ENCODE peak calls at places on chromosomes 4 and X, in seven cellular contexts. K is right lobe of liver, S is heart left ventricle, M is HCT116, P is ovary, B is uterus, W is HepG2. U is an unnamed sample.

GRCh38 chr4:100590308-100590707 is 72.5 kb upstream of the EMCN start:
- DNase-seq in K (no peak), P (no peak), S (no peak), B (no peak), W (no peak), M (no peak), U (no peak)

GRCh38 chr4:159042097-159042605 is 60.7 kb upstream of the RAPGEF2 start:
- DNase-seq in P (no peak), W (no peak), S (peak; percentile 66), M (no peak), K (no peak), B (no peak), U (no peak)

GRCh38 chr4:54496412-54496811 is 161.3 kb upstream of the KIT start:
- DNase-seq in S (no peak), K (no peak), W (no peak), B (no peak), M (no peak), P (no peak), U (no peak)

GRCh38 chr4:86891785-86892638 is at the start of gene C4orf36:
- DNase-seq in W (no peak), B (peak; percentile 60), M (peak; percentile 66), P (peak; percentile 60), S (peak; percentile 59), K (peak; percentile 88), U (peak; percentile 77)

GRCh38 chr4:116362603-116363002 is 722.8 kb downstream of the TRAM1L1 start:
- DNase-seq in P (no peak), K (no peak), M (no peak), W (no peak), S (no peak), B (no peak), U (no peak)

GRCh38 chrX:45743081-45743533 is 542.4 kb upstream of the DIPK2B start:
- DNase-seq in W (peak; percentile 12), M (peak; percentile 76), K (no peak), B (no peak), P (no peak), S (no peak), U (no peak)

GRCh38 chr4:182090186-182090585 is 153.0 kb upstream of the TENM3 start:
- DNase-seq in W (no peak), K (no peak), P (no peak), M (no peak), S (no peak), B (no peak), U (no peak)

GRCh38 chr4:113943085-113943484 is 36.4 kb downstream of the ARSJ start:
- DNase-seq in K (no peak), P (no peak), W (no peak), S (no peak), B (no peak), M (no peak), U (no peak)

GRCh38 chr4:83108101-83108861 is 6.2 kb downstream of the PLAC8 start:
- DNase-seq in B (no peak), M (no peak), P (no peak), W (no peak), S (no peak), K (no peak), U (no peak)

GRCh38 chr4:83107636-83108035 is 6.9 kb downstream of the PLAC8 start:
- DNase-seq in M (no peak), P (no peak), S (no peak), B (no peak), K (no peak), W (no peak), U (no peak)

GRCh38 chr4:83110970-83111369 is 3.6 kb downstream of the PLAC8 start:
- DNase-seq in P (no peak), M (no peak), W (no peak), B (no peak), K (no peak), S (no peak), U (no peak)

GRCh38 chr4:83110222-83110945 is 4.1 kb downstream of the PLAC8 start:
- DNase-seq in W (peak; percentile 2), K (peak; percentile 93), P (peak; percentile 72), B (peak; percentile 78), M (peak; percentile 40), S (peak; percentile 80), U (peak; percentile 87)

DNA sequence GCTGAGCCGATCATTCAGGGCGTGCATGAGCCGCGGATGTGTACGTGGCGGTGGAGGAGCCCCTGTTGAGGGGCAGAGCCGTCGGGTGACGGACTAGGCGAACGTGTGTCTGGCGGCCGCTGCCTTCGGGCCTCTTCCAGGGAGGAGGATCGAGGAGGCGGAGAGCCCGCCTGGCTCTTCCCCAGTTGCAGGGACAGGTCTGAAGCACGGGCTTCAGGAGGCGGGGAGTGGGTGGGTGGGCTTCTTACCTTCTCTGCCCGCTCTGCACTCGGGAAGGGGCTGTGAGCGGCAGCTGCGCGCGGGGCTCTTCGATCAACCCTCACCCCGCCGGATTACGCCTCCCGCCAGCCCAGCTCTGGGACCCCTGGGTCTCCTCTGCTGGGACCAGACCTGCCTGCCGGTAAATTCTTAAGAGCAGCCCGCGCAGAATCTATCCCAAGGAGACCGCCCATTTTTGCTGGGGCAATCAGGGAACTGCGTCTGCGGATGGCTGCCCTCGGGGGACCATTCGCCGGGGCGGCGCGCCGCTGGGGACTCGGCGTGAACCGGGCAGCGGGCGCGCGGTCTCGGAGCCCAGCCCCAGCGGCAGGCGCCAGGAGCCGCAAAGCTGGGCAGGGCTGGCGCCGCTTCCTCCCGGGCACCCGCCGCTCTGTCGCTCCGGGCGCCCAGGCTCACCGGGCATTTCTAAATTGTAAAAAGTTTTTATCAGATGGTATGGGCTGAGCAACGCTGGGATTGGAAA is 4.9 kb downstream of the PLAC8 start:
- DNase-seq in W (no peak), K (peak; percentile 65), B (peak; percentile 18), P (peak; percentile 18), S (peak; percentile 40), M (no peak), U (peak; percentile 68)
- TF ChIP-seq POLR2A in W (no peak), K (no peak), B (no peak), P (no peak), S (no peak), M (no peak), U (no peak)

GRCh38 chr4:39569209-39569608 is 42.0 kb upstream of the UGDH start:
- DNase-seq in M (no peak), W (no peak), K (no peak), S (no peak), B (no peak), P (no peak), U (no peak)
- H3K4me3 ChIP-seq in M (no peak overlapping the region), W (no peak overlapping the region), K (no peak overlapping the region), S (no peak overlapping the region), B (no peak overlapping the region), P (no peak overlapping the region), U (no peak overlapping the region)

GRCh38 chrX:24693453-24694202 is at the start of gene POLA1:
- DNase-seq in P (peak; percentile 93), K (peak; percentile 93), B (peak; percentile 96), S (peak; percentile 95), W (peak; percentile 92), M (peak; percentile 91), U (peak; percentile 96)
- TF ChIP-seq POLR2A in P (no peak), K (peak; percentile 15), B (no peak), S (peak; percentile 23), W (peak; percentile 57), M (no peak), U (no peak)

GRCh38 chr4:40744218-40744617 is 5.5 kb upstream of the NSUN7 start:
- DNase-seq in P (no peak), S (no peak), K (no peak), M (no peak), W (no peak), B (no peak), U (no peak)
- H3K4me3 ChIP-seq in P (no peak overlapping the region), S (no peak overlapping the region), K (no peak overlapping the region), M (no peak overlapping the region), W (no peak overlapping the region), B (no peak overlapping the region), U (no peak overlapping the region)

GRCh38 chr4:73741140-73741749 is 876 bp downstream of the CXCL8 start:
- DNase-seq in B (no peak), P (no peak), S (no peak), M (no peak), W (no peak), K (no peak), U (no peak)

GRCh38 chr4:73740353-73740778 is at the start of gene CXCL8:
- DNase-seq in M (peak; percentile 76), P (peak; percentile 18), S (peak; percentile 61), W (peak; percentile 53), B (no peak), K (peak; percentile 78), U (peak; percentile 88)

GRCh38 chr4:73742776-73743175 is 2.4 kb downstream of the CXCL8 start:
- DNase-seq in M (no peak), P (no peak), B (no peak), S (no peak), K (no peak), W (no peak), U (no peak)

GRCh38 chr4:73743825-73744602 is 3.6 kb downstream of the CXCL8 start:
- DNase-seq in S (no peak), P (no peak), M (no peak), K (no peak), W (no peak), B (no peak), U (no peak)
- TF ChIP-seq POLR2A in S (no peak), P (no peak), M (no peak), K (no peak), W (no peak), B (no peak), U (no peak)

GRCh38 chr4:138404801-138405200 is 162.7 kb upstream of the SLC7A11 start:
- DNase-seq in S (no peak), P (no peak), M (no peak), B (no peak), K (no peak), W (no peak), U (no peak)

GRCh38 chr4:138406881-138407280 is 164.7 kb upstream of the SLC7A11 start:
- DNase-seq in M (no peak), B (peak; percentile 28), K (no peak), W (no peak), S (no peak), P (no peak), U (no peak)

GRCh38 chr4:138407329-138407728 is 165.2 kb upstream of the SLC7A11 start:
- DNase-seq in M (no peak), K (no peak), W (no peak), B (no peak), S (no peak), P (no peak), U (no peak)

GRCh38 chr4:138405934-138406567 is 163.9 kb upstream of the SLC7A11 start:
- DNase-seq in B (no peak), W (no peak), M (no peak), K (no peak), S (no peak), P (no peak), U (no peak)

DNA sequence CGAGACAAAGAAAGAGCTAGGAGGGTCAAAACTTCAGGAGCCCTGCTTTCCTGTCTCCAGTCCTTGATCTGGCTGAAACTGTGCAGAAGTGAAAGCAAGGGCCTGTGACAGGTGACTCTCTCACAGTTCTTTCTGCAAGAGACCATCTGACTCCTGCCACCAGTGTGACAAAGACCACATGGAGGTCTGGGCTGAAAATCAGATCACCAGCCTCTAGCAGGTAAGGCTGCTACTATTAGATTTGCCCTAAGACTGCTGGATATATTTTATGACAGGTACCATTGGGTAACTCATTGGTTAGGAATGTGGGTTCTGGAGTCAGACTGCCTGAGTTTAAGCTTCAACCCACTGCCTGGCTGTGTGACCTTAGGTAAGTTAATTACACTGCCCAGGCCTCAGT is 163.3 kb upstream of the SLC7A11 start:
- DNase-seq in M (no peak), S (no peak), B (no peak), K (no peak), W (no peak), P (no peak), U (no peak)
- H3K4me3 ChIP-seq in M (no peak overlapping the region), S (no peak overlapping the region), B (no peak overlapping the region), K (no peak overlapping the region), W (no peak overlapping the region), P (no peak overlapping the region), U (no peak overlapping the region)

GRCh38 chrX:11111038-11111851 is at the start of gene HCCS:
- DNase-seq in B (peak; percentile 84), S (peak; percentile 87), P (peak; percentile 74), K (peak; percentile 86), W (peak; percentile 67), M (peak; percentile 54), U (peak; percentile 93)
- TF ChIP-seq POLR2A in B (peak; percentile 28), S (peak; percentile 69), P (peak; percentile 66), K (peak; percentile 82), W (peak; percentile 29), M (peak; percentile 31), U (peak; percentile 75)

U was measured in sigmoid colon.